ENCODE peak calls at places on chromosome X, in five cellular contexts. One of them, this sample, is unnamed.

GRCh38 chrX:12080265-12080664 is 58.0 kb upstream of the FRMPD4 start:
- DNase-seq in NT2/D1: peak
- DNase-seq in HCT116: no peak
- DNase-seq in K562: peak
- DNase-seq in HepG2: peak
- DNase-seq in this sample: no peak

GRCh38 chrX:71492086-71493065 is 40.5 kb upstream of the OGT start:
- DNase-seq in NT2/D1: no peak
- DNase-seq in HCT116: no peak
- DNase-seq in K562: no peak
- DNase-seq in HepG2: no peak
- DNase-seq in this sample: no peak

GRCh38 chrX:95629737-95630136 is 1054.9 kb upstream of the DIAPH2 start:
- DNase-seq in NT2/D1: no peak
- DNase-seq in HCT116: no peak
- DNase-seq in K562: no peak
- DNase-seq in HepG2: no peak
- DNase-seq in this sample: no peak

GRCh38 chrX:9131066-9131465 is 97.1 kb upstream of the FAM9B start:
- DNase-seq in NT2/D1: no peak
- DNase-seq in HCT116: no peak
- DNase-seq in K562: no peak
- DNase-seq in HepG2: no peak
- DNase-seq in this sample: no peak

GRCh38 chrX:50881028-50881427 is 29.5 kb upstream of the BMP15 start:
- DNase-seq in NT2/D1: no peak
- DNase-seq in HCT116: no peak
- DNase-seq in K562: no peak
- DNase-seq in HepG2: no peak
- DNase-seq in this sample: no peak

GRCh38 chrX:139877710-139878414 is 55.0 kb downstream of the ATP11C start:
- DNase-seq in NT2/D1: no peak
- DNase-seq in HCT116: no peak
- DNase-seq in K562: no peak
- DNase-seq in HepG2: no peak
- DNase-seq in this sample: no peak

GRCh38 chrX:72181178-72182125 is at the start of gene PIN4:
- DNase-seq in NT2/D1: peak
- DNase-seq in HCT116: peak
- DNase-seq in K562: peak
- DNase-seq in HepG2: peak
- DNase-seq in this sample: peak

GRCh38 chrX:1400731-1401471 is 9.0 kb upstream of the SLC25A6 start:
- DNase-seq in NT2/D1: peak
- DNase-seq in HCT116: peak
- DNase-seq in K562: no peak
- DNase-seq in HepG2: peak
- DNase-seq in this sample: peak

GRCh38 chrX:37943554-37943953 is 62.8 kb upstream of the SYTL5 start:
- DNase-seq in NT2/D1: peak
- DNase-seq in HCT116: no peak
- DNase-seq in K562: no peak
- DNase-seq in HepG2: no peak
- DNase-seq in this sample: no peak

GRCh38 chrX:41087219-41087618 is 2.0 kb downstream of the USP9X start:
- DNase-seq in NT2/D1: no peak
- DNase-seq in HCT116: no peak
- DNase-seq in K562: no peak
- DNase-seq in HepG2: no peak
- DNase-seq in this sample: no peak

GRCh38 chrX:40083120-40083978 is 14.4 kb downstream of the BCOR start:
- DNase-seq in NT2/D1: no peak
- DNase-seq in HCT116: no peak
- DNase-seq in K562: peak
- DNase-seq in HepG2: no peak
- DNase-seq in this sample: peak

GRCh38 chrX:133543654-133544053 is 128.4 kb upstream of the GPC4 start:
- DNase-seq in NT2/D1: no peak
- DNase-seq in HCT116: no peak
- DNase-seq in K562: no peak
- DNase-seq in HepG2: no peak
- DNase-seq in this sample: no peak

GRCh38 chrX:36683507-36683906 is 324.7 kb upstream of the FAM47C start:
- DNase-seq in NT2/D1: no peak
- DNase-seq in HCT116: no peak
- DNase-seq in K562: no peak
- DNase-seq in HepG2: no peak
- DNase-seq in this sample: no peak

GRCh38 chrX:16462912-16463311 is 187.0 kb upstream of the S100G start:
- DNase-seq in NT2/D1: no peak
- DNase-seq in HCT116: no peak
- DNase-seq in K562: no peak
- DNase-seq in HepG2: no peak
- DNase-seq in this sample: no peak

GRCh38 chrX:40700640-40701342 is 34.6 kb downstream of the MED14 start:
- DNase-seq in NT2/D1: no peak
- DNase-seq in HCT116: no peak
- DNase-seq in K562: no peak
- DNase-seq in HepG2: no peak
- DNase-seq in this sample: no peak

GRCh38 chrX:107752037-107752436 is 23.6 kb downstream of the TSC22D3 start:
- DNase-seq in NT2/D1: no peak
- DNase-seq in HCT116: no peak
- DNase-seq in K562: no peak
- DNase-seq in HepG2: no peak
- DNase-seq in this sample: no peak

GRCh38 chrX:125202486-125203378 is 116.9 kb upstream of the TEX13C start:
- DNase-seq in NT2/D1: no peak
- DNase-seq in HCT116: no peak
- DNase-seq in K562: no peak
- DNase-seq in HepG2: no peak
- DNase-seq in this sample: peak

GRCh38 chrX:72526534-72527508 is 45.8 kb downstream of the HDAC8 start:
- DNase-seq in NT2/D1: no peak
- DNase-seq in HCT116: no peak
- DNase-seq in K562: peak
- DNase-seq in HepG2: no peak
- DNase-seq in this sample: no peak

GRCh38 chrX:39162322-39162721 is 361.1 kb downstream of the MID1IP1 start:
- DNase-seq in NT2/D1: no peak
- DNase-seq in HCT116: no peak
- DNase-seq in K562: no peak
- DNase-seq in HepG2: no peak
- DNase-seq in this sample: no peak

GRCh38 chrX:47169273-47169672 is 24.3 kb downstream of the RBM10 start:
- DNase-seq in NT2/D1: no peak
- DNase-seq in HCT116: no peak
- DNase-seq in K562: no peak
- DNase-seq in HepG2: no peak
- DNase-seq in this sample: no peak

GRCh38 chrX:54495814-54496516 is at the start of gene FGD1:
- DNase-seq in NT2/D1: peak
- DNase-seq in HCT116: no peak
- DNase-seq in K562: peak
- DNase-seq in HepG2: no peak
- DNase-seq in this sample: no peak

GRCh38 chrX:132592880-132593279 is 104.0 kb upstream of the MBNL3 start:
- DNase-seq in NT2/D1: no peak
- DNase-seq in HCT116: no peak
- DNase-seq in K562: no peak
- DNase-seq in HepG2: peak
- DNase-seq in this sample: no peak

GRCh38 chrX:71532078-71532752 is 689 bp upstream of the OGT start:
- DNase-seq in NT2/D1: no peak
- DNase-seq in HCT116: no peak
- DNase-seq in K562: peak
- DNase-seq in HepG2: no peak
- DNase-seq in this sample: no peak

GRCh38 chrX:17744896-17745523 is 7.7 kb downstream of the SCML1 start:
- DNase-seq in NT2/D1: no peak
- DNase-seq in HCT116: no peak
- DNase-seq in K562: no peak
- DNase-seq in HepG2: peak
- DNase-seq in this sample: no peak

GRCh38 chrX:130878350-130879341 is 24.4 kb downstream of the ENOX2 start:
- DNase-seq in NT2/D1: no peak
- DNase-seq in HCT116: peak
- DNase-seq in K562: no peak
- DNase-seq in HepG2: no peak
- DNase-seq in this sample: no peak

GRCh38 chrX:19212037-19212436 is 89.8 kb upstream of the ADGRG2 start:
- DNase-seq in NT2/D1: no peak
- DNase-seq in HCT116: no peak
- DNase-seq in K562: no peak
- DNase-seq in HepG2: no peak
- DNase-seq in this sample: no peak

GRCh38 chrX:116384406-116384805 is 52.0 kb upstream of the SLC6A14 start:
- DNase-seq in NT2/D1: no peak
- DNase-seq in HCT116: no peak
- DNase-seq in K562: no peak
- DNase-seq in HepG2: no peak
- DNase-seq in this sample: no peak

GRCh38 chrX:19882066-19882775 is 5.2 kb downstream of the SH3KBP1 start:
- DNase-seq in NT2/D1: no peak
- DNase-seq in HCT116: no peak
- DNase-seq in K562: no peak
- DNase-seq in HepG2: no peak
- DNase-seq in this sample: no peak

GRCh38 chrX:9342581-9343051 is 122.2 kb upstream of the TBL1X start:
- DNase-seq in NT2/D1: peak
- DNase-seq in HCT116: peak
- DNase-seq in K562: peak
- DNase-seq in HepG2: peak
- DNase-seq in this sample: peak

GRCh38 chrX:122625821-122626220 is 558.3 kb upstream of the GRIA3 start:
- DNase-seq in NT2/D1: no peak
- DNase-seq in HCT116: no peak
- DNase-seq in K562: no peak
- DNase-seq in HepG2: no peak
- DNase-seq in this sample: no peak

GRCh38 chrX:156003486-156004185 is 6.1 kb downstream of the IL9R start:
- DNase-seq in NT2/D1: no peak
- DNase-seq in HCT116: no peak
- DNase-seq in K562: no peak
- DNase-seq in HepG2: no peak
- DNase-seq in this sample: no peak

GRCh38 chrX:135340827-135341226 is 31.5 kb downstream of the ETDC start:
- DNase-seq in NT2/D1: no peak
- DNase-seq in HCT116: no peak
- DNase-seq in K562: no peak
- DNase-seq in HepG2: no peak
- DNase-seq in this sample: no peak

GRCh38 chrX:20320461-20321159 is 53.9 kb upstream of the RPS6KA3 start:
- DNase-seq in NT2/D1: no peak
- DNase-seq in HCT116: no peak
- DNase-seq in K562: no peak
- DNase-seq in HepG2: peak
- DNase-seq in this sample: no peak

GRCh38 chrX:47838361-47838760 is 1.7 kb downstream of the ZNF81 start:
- DNase-seq in NT2/D1: no peak
- DNase-seq in HCT116: no peak
- DNase-seq in K562: no peak
- DNase-seq in HepG2: no peak
- DNase-seq in this sample: no peak

GRCh38 chrX:48508400-48509244 is at the start of gene PORCN:
- DNase-seq in NT2/D1: peak
- DNase-seq in HCT116: no peak
- DNase-seq in K562: peak
- DNase-seq in HepG2: peak
- DNase-seq in this sample: no peak

GRCh38 chrX:149513713-149514427 is 8.8 kb upstream of the IDS start:
- DNase-seq in NT2/D1: no peak
- DNase-seq in HCT116: no peak
- DNase-seq in K562: no peak
- DNase-seq in HepG2: no peak
- DNase-seq in this sample: no peak

GRCh38 chrX:101676571-101676970 is 16.9 kb upstream of the ARMCX2 start:
- DNase-seq in NT2/D1: no peak
- DNase-seq in HCT116: no peak
- DNase-seq in K562: no peak
- DNase-seq in HepG2: no peak
- DNase-seq in this sample: no peak

GRCh38 chrX:10612215-10612614 is 8.2 kb downstream of the MID1 start:
- DNase-seq in NT2/D1: no peak
- DNase-seq in HCT116: no peak
- DNase-seq in K562: no peak
- DNase-seq in HepG2: no peak
- DNase-seq in this sample: no peak

GRCh38 chrX:111207851-111208250 is 62.4 kb downstream of the CAPN6 start:
- DNase-seq in NT2/D1: no peak
- DNase-seq in HCT116: no peak
- DNase-seq in K562: no peak
- DNase-seq in HepG2: no peak
- DNase-seq in this sample: no peak
- TF ChIP-seq ZNF274 in NT2/D1: no peak
- TF ChIP-seq ZNF274 in HCT116: no peak
- TF ChIP-seq ZNF274 in K562: no peak
- TF ChIP-seq ZNF274 in HepG2: no peak
- TF ChIP-seq ZNF274 in this sample: no peak

GRCh38 chrX:150767045-150767395 is 73.8 kb downstream of the MTMR1 start:
- DNase-seq in NT2/D1: no peak
- DNase-seq in HCT116: no peak
- DNase-seq in K562: peak
- DNase-seq in HepG2: no peak
- DNase-seq in this sample: no peak
- TF ChIP-seq ZNF274 in NT2/D1: no peak
- TF ChIP-seq ZNF274 in HCT116: no peak
- TF ChIP-seq ZNF274 in K562: no peak
- TF ChIP-seq ZNF274 in HepG2: no peak
- TF ChIP-seq ZNF274 in this sample: no peak

GRCh38 chrX:120244395-120244734 is 6.2 kb upstream of the ZBTB33 start:
- DNase-seq in NT2/D1: no peak
- DNase-seq in HCT116: no peak
- DNase-seq in K562: no peak
- DNase-seq in HepG2: no peak
- DNase-seq in this sample: no peak
- TF ChIP-seq ZNF274 in NT2/D1: no peak
- TF ChIP-seq ZNF274 in HCT116: no peak
- TF ChIP-seq ZNF274 in K562: no peak
- TF ChIP-seq ZNF274 in HepG2: no peak
- TF ChIP-seq ZNF274 in this sample: no peak

DNA sequence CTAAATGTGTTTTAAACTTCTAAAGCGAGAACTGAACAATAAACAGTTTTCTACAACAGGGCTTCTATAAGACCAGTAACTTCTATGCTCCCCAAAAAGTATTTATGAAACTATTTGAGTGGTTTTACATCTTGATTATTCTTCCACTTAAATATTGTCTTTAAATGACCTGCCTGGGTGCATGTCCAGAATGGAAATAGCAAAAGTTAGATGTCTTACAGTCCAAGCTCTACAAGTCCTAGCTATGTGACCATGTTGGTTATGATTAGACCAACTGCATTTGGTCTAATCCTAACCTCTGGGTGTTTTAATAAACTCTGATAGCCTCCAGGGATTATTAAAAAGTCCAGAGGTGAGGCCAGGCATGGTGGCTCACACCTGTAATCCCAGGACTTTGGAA is 79.0 kb upstream of the ATXN3L start:
- DNase-seq in NT2/D1: no peak
- DNase-seq in HCT116: no peak
- DNase-seq in K562: no peak
- DNase-seq in HepG2: no peak
- DNase-seq in this sample: no peak
- TF ChIP-seq ZNF274 in NT2/D1: no peak
- TF ChIP-seq ZNF274 in HCT116: no peak
- TF ChIP-seq ZNF274 in K562: no peak
- TF ChIP-seq ZNF274 in HepG2: no peak
- TF ChIP-seq ZNF274 in this sample: no peak